ENCODE peak calls at places on chromosomes 2 and 18, in seven cellular contexts. T, B, L, C, P, Q and Y are unnamed samples.

GRCh38 chr2:31999438-31999837 is 11.4 kb downstream of the MEMO1 start:
- DNase-seq in T (no peak), B (no peak), L (no peak), C (no peak), P (no peak), Q (no peak), Y (no peak)

GRCh38 chr2:215020283-215020682 is 118.1 kb downstream of the ABCA12 start:
- DNase-seq in T (no peak), B (no peak), L (no peak), C (no peak), P (no peak), Q (no peak), Y (no peak)

GRCh38 chr18:78980777-78981651 is 1.4 kb downstream of the SALL3 start:
- DNase-seq in T (no peak), B (no peak), L (no peak), C (no peak), P (no peak), Q (no peak), Y (peak)

GRCh38 chr2:42238644-42239288 is 69.6 kb downstream of the EML4 start:
- DNase-seq in T (peak), B (peak), L (peak), C (peak), P (no peak), Q (no peak), Y (no peak)

GRCh38 chr18:59823611-59824195 is 76.1 kb upstream of the PMAIP1 start:
- DNase-seq in T (peak), B (peak), L (peak), C (peak), P (no peak), Q (peak), Y (peak)

GRCh38 chr2:119649364-119649917 is 29.6 kb upstream of the TMEM177 start:
- DNase-seq in T (no peak), B (no peak), L (no peak), C (no peak), P (no peak), Q (no peak), Y (no peak)

GRCh38 chr2:84085562-84085961 is 373.5 kb downstream of the SUCLG1 start:
- DNase-seq in T (no peak), B (no peak), L (no peak), C (no peak), P (no peak), Q (no peak), Y (no peak)

GRCh38 chr2:23380562-23381065 is 4.4 kb upstream of the KLHL29 start:
- DNase-seq in T (no peak), B (no peak), L (no peak), C (no peak), P (peak), Q (no peak), Y (no peak)

GRCh38 chr18:59324623-59324971 is 6.1 kb upstream of the CPLX4 start:
- DNase-seq in T (no peak), B (no peak), L (no peak), C (no peak), P (no peak), Q (no peak), Y (no peak)

GRCh38 chr2:59741840-59742239 is 811.6 kb downstream of the BCL11A start:
- DNase-seq in T (no peak), B (no peak), L (no peak), C (no peak), P (no peak), Q (no peak), Y (no peak)

GRCh38 chr2:118539290-118539689 is 308.2 kb downstream of the EN1 start:
- DNase-seq in T (no peak), B (peak), L (no peak), C (no peak), P (no peak), Q (no peak), Y (peak)

GRCh38 chr2:85770786-85771409 is 17.1 kb downstream of the ATOH8 start:
- DNase-seq in T (no peak), B (no peak), L (no peak), C (no peak), P (no peak), Q (no peak), Y (no peak)

GRCh38 chr2:233761040-233761769 is 1.1 kb downstream of the UGT1A1 start:
- DNase-seq in T (no peak), B (no peak), L (no peak), C (no peak), P (no peak), Q (no peak), Y (no peak)

GRCh38 chr2:233801357-233802131 is 23.4 kb downstream of the MROH2A start:
- DNase-seq in T (peak), B (no peak), L (no peak), C (no peak), P (no peak), Q (no peak), Y (no peak)

GRCh38 chr2:165010556-165010955 is 55.2 kb upstream of the SLC38A11 start:
- DNase-seq in T (no peak), B (no peak), L (no peak), C (no peak), P (no peak), Q (no peak), Y (no peak)

GRCh38 chr18:66867653-66868052 is 263.8 kb upstream of the CDH19 start:
- DNase-seq in T (no peak), B (no peak), L (no peak), C (no peak), P (no peak), Q (no peak), Y (no peak)

GRCh38 chr18:66874812-66875474 is 271.1 kb upstream of the CDH19 start:
- DNase-seq in T (no peak), B (no peak), L (no peak), C (no peak), P (no peak), Q (no peak), Y (no peak)

GRCh38 chr18:66873899-66874298 is 270.0 kb upstream of the CDH19 start:
- DNase-seq in T (no peak), B (no peak), L (no peak), C (no peak), P (no peak), Q (no peak), Y (no peak)

GRCh38 chr18:66874375-66874774 is 270.5 kb upstream of the CDH19 start:
- DNase-seq in T (no peak), B (no peak), L (no peak), C (no peak), P (no peak), Q (no peak), Y (no peak)

GRCh38 chr18:66872277-66872676 is 268.4 kb upstream of the CDH19 start:
- DNase-seq in T (no peak), B (no peak), L (no peak), C (no peak), P (no peak), Q (no peak), Y (no peak)
- TF ChIP-seq CTCF in T (no peak), B (no peak), L (no peak), C (no peak), P (no peak), Q (no peak), Y (no peak)

DNA sequence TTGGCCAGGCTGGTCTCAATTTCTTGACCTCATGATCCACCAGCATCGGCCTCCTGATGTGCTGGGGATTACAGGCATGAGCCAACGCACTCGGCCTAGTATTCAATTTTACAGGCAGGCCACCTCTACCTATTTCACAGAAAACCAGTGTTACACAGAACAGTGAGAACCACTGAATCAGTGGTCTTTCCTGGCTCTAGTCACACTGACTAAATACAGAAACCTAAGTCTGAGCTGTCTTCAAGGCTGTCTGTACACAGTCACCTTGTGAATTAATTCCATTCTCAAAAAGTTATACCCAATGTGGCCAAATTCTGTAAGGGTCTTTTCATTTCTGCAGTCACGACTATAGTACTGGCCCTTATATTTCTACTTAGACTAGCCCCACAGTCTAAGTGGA is 3.5 kb downstream of the RNF149 start:
- DNase-seq in T (no peak), B (no peak), L (no peak), C (no peak), P (no peak), Q (no peak), Y (no peak)
- H3K4me3 ChIP-seq in T (no peak), B (no peak), L (no peak), C (no peak), P (peak), Q (peak), Y (no peak)

GRCh38 chr2:218368621-218369153 is 12.0 kb downstream of the CATIP start:
- DNase-seq in T (peak), B (no peak), L (peak), C (peak), P (no peak), Q (no peak), Y (no peak)

GRCh38 chr2:218366621-218367414 is 10.2 kb downstream of the CATIP start:
- DNase-seq in T (no peak), B (no peak), L (no peak), C (no peak), P (no peak), Q (no peak), Y (no peak)

GRCh38 chr2:218368150-218368528 is 11.5 kb downstream of the CATIP start:
- DNase-seq in T (no peak), B (no peak), L (no peak), C (no peak), P (no peak), Q (no peak), Y (no peak)

GRCh38 chr2:218369374-218369773 is 12.7 kb upstream of the SLC11A1 start:
- DNase-seq in T (no peak), B (no peak), L (no peak), C (no peak), P (no peak), Q (no peak), Y (no peak)

GRCh38 chr2:218367415-218368149 is 10.9 kb downstream of the CATIP start:
- DNase-seq in T (peak), B (peak), L (peak), C (peak), P (peak), Q (peak), Y (peak)
- TF ChIP-seq POLR2A in T (peak), B (peak), L (peak), C (peak), P (peak), Q (peak), Y (no peak)

DNA sequence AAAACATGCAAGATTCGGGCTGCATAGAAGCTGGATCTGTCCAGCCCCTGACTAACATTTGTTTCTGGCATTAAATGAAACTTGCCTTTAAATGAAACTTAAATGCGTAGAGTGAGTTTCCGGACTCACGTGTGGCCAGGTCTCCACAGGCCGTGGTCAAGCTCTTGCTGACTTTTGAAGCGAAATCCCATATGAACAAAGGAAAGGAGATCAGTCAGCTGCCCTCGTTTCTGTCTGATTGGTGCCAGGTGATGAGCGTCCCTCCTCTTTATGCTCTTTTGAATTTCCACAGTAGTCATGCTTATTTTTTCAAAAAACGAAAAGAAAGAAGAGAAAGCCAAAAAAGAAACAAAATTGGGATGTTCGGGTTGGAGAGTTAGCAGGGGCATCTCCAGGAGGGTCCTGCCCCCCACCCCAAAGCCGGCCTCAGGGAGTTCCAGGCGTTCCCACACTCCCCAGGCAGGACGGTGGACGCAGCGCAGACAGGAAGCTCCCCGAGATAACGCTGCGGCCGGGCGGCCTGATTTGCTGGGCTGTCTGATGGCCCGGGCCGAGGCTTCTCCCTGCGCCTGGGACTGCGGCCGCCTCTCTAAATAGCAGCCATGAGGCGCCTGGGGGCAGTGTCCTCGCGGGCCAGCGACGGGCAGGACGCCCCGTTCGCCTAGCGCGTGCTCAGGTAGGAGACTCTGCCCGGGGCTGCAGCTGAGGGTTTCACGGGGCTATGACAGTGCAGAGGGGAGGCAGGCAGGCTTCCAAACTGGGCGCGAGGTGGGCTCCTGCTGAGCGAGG is at the start of gene COLEC11:
- DNase-seq in T (peak), B (no peak), L (no peak), C (no peak), P (no peak), Q (no peak), Y (peak)
- TF ChIP-seq CTCF in T (peak), B (no peak), L (no peak), C (no peak), P (no peak), Q (peak), Y (no peak)

GRCh38 chr2:9533663-9534062 is 22.0 kb downstream of the ADAM17 start:
- DNase-seq in T (no peak), B (no peak), L (no peak), C (no peak), P (no peak), Q (no peak), Y (no peak)

GRCh38 chr2:9536504-9536903 is 19.1 kb downstream of the ADAM17 start:
- DNase-seq in T (no peak), B (no peak), L (no peak), C (no peak), P (no peak), Q (no peak), Y (no peak)

GRCh38 chr2:9535177-9535576 is 20.5 kb downstream of the ADAM17 start:
- DNase-seq in T (no peak), B (no peak), L (no peak), C (no peak), P (no peak), Q (no peak), Y (no peak)

GRCh38 chr2:9539530-9539929 is 16.1 kb downstream of the ADAM17 start:
- DNase-seq in T (no peak), B (no peak), L (no peak), C (no peak), P (no peak), Q (no peak), Y (no peak)

DNA sequence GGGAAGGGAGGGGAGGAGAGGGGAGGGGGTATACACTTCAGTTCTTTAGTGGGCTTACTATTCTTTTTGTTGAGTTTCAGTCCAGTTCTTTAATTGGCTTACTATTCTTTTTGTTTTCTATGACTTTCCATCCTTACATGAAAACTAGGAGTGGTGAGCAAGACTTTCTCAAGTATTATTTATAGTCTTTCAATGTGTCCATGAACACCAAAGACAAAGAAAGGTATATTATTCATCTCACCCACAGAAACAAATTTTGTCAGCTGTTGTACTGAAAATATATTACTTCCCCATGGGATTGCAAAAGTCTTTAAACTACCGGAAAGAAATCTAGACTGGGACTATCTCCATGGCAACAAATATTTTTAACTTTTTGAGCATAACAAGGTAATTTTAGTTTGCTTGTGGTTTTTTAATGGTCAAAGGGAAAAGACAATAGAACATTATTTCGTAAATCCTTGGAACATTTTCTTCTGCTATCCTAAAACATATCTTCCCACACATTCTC is 17.6 kb downstream of the ADAM17 start:
- DNase-seq in T (no peak), B (no peak), L (no peak), C (no peak), P (no peak), Q (no peak), Y (no peak)
- H3K4me3 ChIP-seq in T (no peak), B (no peak), L (no peak), C (no peak), P (no peak), Q (no peak), Y (no peak)

GRCh38 chr2:72576861-72577260 is 249.0 kb downstream of the EXOC6B start:
- DNase-seq in T (no peak), B (no peak), L (no peak), C (no peak), P (no peak), Q (no peak), Y (no peak)
- TF ChIP-seq POLR2A in T (no peak), B (no peak), L (no peak), C (no peak), P (no peak), Q (no peak), Y (no peak)

GRCh38 chr2:174334781-174335604 is at the start of gene SP9:
- DNase-seq in T (no peak), B (no peak), L (no peak), C (peak), P (no peak), Q (no peak), Y (no peak)

GRCh38 chr2:174338155-174338495 is 3.4 kb downstream of the SP9 start:
- DNase-seq in T (no peak), B (no peak), L (no peak), C (no peak), P (no peak), Q (no peak), Y (no peak)

GRCh38 chr2:174335605-174336402 is 1.1 kb downstream of the SP9 start:
- DNase-seq in T (no peak), B (no peak), L (no peak), C (no peak), P (no peak), Q (no peak), Y (no peak)

GRCh38 chr2:174337337-174338154 is 2.8 kb downstream of the SP9 start:
- DNase-seq in T (no peak), B (no peak), L (no peak), C (no peak), P (no peak), Q (no peak), Y (no peak)

GRCh38 chr2:174336403-174337336 is 1.9 kb downstream of the SP9 start:
- DNase-seq in T (no peak), B (peak), L (no peak), C (peak), P (no peak), Q (no peak), Y (no peak)
- TF ChIP-seq CTCF in T (no peak), B (peak), L (no peak), C (peak), P (peak), Q (no peak), Y (no peak)